ENCODE peak calls at places on chromosomes 2 and 18, in seven cellular contexts. One of them, this sample, is unnamed.

GRCh38 chr2:47072018-47072691 is 83.0 kb downstream of the STPG4 start:
- DNase-seq in HepG2: no peak
- DNase-seq in HCT116: no peak
- DNase-seq in K562: no peak
- DNase-seq in A549: no peak
- DNase-seq in IMR-90: peak
- DNase-seq in GM12878: no peak
- DNase-seq in this sample: no peak

GRCh38 chr2:28411956-28412609 is 19.4 kb downstream of the FOSL2 start:
- DNase-seq in HepG2: no peak
- DNase-seq in K562: no peak
- DNase-seq in GM12878: no peak
- DNase-seq in IMR-90: no peak
- DNase-seq in A549: no peak
- DNase-seq in HCT116: no peak
- DNase-seq in this sample: no peak

GRCh38 chr2:29747786-29748470 is 173.5 kb downstream of the ALK start:
- DNase-seq in K562: peak
- DNase-seq in IMR-90: peak
- DNase-seq in A549: peak
- DNase-seq in GM12878: no peak
- DNase-seq in HCT116: peak
- DNase-seq in HepG2: peak
- DNase-seq in this sample: no peak

GRCh38 chr2:71592181-71592711 is 138.9 kb downstream of the DYSF start:
- DNase-seq in A549: no peak
- DNase-seq in IMR-90: no peak
- DNase-seq in HCT116: no peak
- DNase-seq in HepG2: no peak
- DNase-seq in GM12878: no peak
- DNase-seq in K562: no peak
- DNase-seq in this sample: no peak

GRCh38 chr2:72859831-72860262 is 27.4 kb upstream of the SPR start:
- DNase-seq in HepG2: peak
- DNase-seq in A549: peak
- DNase-seq in IMR-90: peak
- DNase-seq in GM12878: no peak
- DNase-seq in K562: peak
- DNase-seq in HCT116: peak
- DNase-seq in this sample: peak

GRCh38 chr18:68662779-68663178 is 52.1 kb downstream of the TMX3 start:
- DNase-seq in A549: no peak
- DNase-seq in HCT116: no peak
- DNase-seq in HepG2: no peak
- DNase-seq in K562: no peak
- DNase-seq in GM12878: no peak
- DNase-seq in IMR-90: peak
- DNase-seq in this sample: no peak

GRCh38 chr2:172962824-172963223 is 112.8 kb upstream of the MAP3K20 start:
- DNase-seq in GM12878: no peak
- DNase-seq in HepG2: no peak
- DNase-seq in IMR-90: peak
- DNase-seq in HCT116: no peak
- DNase-seq in A549: no peak
- DNase-seq in K562: no peak
- DNase-seq in this sample: no peak

GRCh38 chr2:7838636-7839035 is 843.2 kb upstream of the ID2 start:
- DNase-seq in GM12878: no peak
- DNase-seq in K562: no peak
- DNase-seq in HCT116: no peak
- DNase-seq in IMR-90: peak
- DNase-seq in A549: no peak
- DNase-seq in HepG2: no peak
- DNase-seq in this sample: no peak

GRCh38 chr2:239912171-239912937 is 112.8 kb downstream of the NDUFA10 start:
- DNase-seq in IMR-90: no peak
- DNase-seq in HepG2: no peak
- DNase-seq in A549: no peak
- DNase-seq in K562: no peak
- DNase-seq in HCT116: no peak
- DNase-seq in GM12878: no peak
- DNase-seq in this sample: peak

GRCh38 chr2:95392730-95393455 is 9.6 kb upstream of the FAHD2A start:
- DNase-seq in GM12878: no peak
- DNase-seq in K562: no peak
- DNase-seq in HepG2: no peak
- DNase-seq in HCT116: no peak
- DNase-seq in IMR-90: no peak
- DNase-seq in A549: no peak
- DNase-seq in this sample: no peak

GRCh38 chr2:130728549-130729310 is at the start of gene GPR148:
- DNase-seq in IMR-90: no peak
- DNase-seq in A549: no peak
- DNase-seq in HCT116: no peak
- DNase-seq in K562: no peak
- DNase-seq in GM12878: no peak
- DNase-seq in HepG2: no peak
- DNase-seq in this sample: no peak

GRCh38 chr2:62817995-62818713 is 112.6 kb downstream of the EHBP1 start:
- DNase-seq in HCT116: no peak
- DNase-seq in IMR-90: peak
- DNase-seq in GM12878: no peak
- DNase-seq in HepG2: no peak
- DNase-seq in K562: no peak
- DNase-seq in A549: no peak
- DNase-seq in this sample: no peak

GRCh38 chr2:29165362-29166236 is 50.4 kb downstream of the CLIP4 start:
- DNase-seq in HepG2: peak
- DNase-seq in K562: peak
- DNase-seq in HCT116: no peak
- DNase-seq in GM12878: no peak
- DNase-seq in A549: no peak
- DNase-seq in IMR-90: peak
- DNase-seq in this sample: no peak

GRCh38 chr18:32461704-32462272 is 8.9 kb downstream of the GAREM1 start:
- DNase-seq in A549: no peak
- DNase-seq in HCT116: no peak
- DNase-seq in GM12878: no peak
- DNase-seq in K562: no peak
- DNase-seq in HepG2: no peak
- DNase-seq in IMR-90: peak
- DNase-seq in this sample: no peak

GRCh38 chr2:205716126-205716525 is 33.8 kb downstream of the NRP2 start:
- DNase-seq in HepG2: no peak
- DNase-seq in HCT116: peak
- DNase-seq in K562: peak
- DNase-seq in A549: peak
- DNase-seq in IMR-90: no peak
- DNase-seq in GM12878: no peak
- DNase-seq in this sample: no peak

GRCh38 chr2:214987261-214987660 is 151.2 kb downstream of the ABCA12 start:
- DNase-seq in A549: no peak
- DNase-seq in HCT116: no peak
- DNase-seq in GM12878: no peak
- DNase-seq in HepG2: no peak
- DNase-seq in IMR-90: no peak
- DNase-seq in K562: no peak
- DNase-seq in this sample: no peak

GRCh38 chr2:239297142-239298125 is 103.4 kb downstream of the HDAC4 start:
- DNase-seq in A549: no peak
- DNase-seq in K562: no peak
- DNase-seq in HCT116: no peak
- DNase-seq in IMR-90: no peak
- DNase-seq in HepG2: peak
- DNase-seq in GM12878: no peak
- DNase-seq in this sample: no peak

GRCh38 chr2:71941731-71942575 is 205.7 kb downstream of the CYP26B1 start:
- DNase-seq in K562: no peak
- DNase-seq in IMR-90: no peak
- DNase-seq in A549: no peak
- DNase-seq in HCT116: no peak
- DNase-seq in GM12878: no peak
- DNase-seq in HepG2: no peak
- DNase-seq in this sample: no peak

GRCh38 chr18:76986391-76986790 is 146.2 kb downstream of the MBP start:
- DNase-seq in GM12878: no peak
- DNase-seq in HCT116: no peak
- DNase-seq in A549: no peak
- DNase-seq in IMR-90: no peak
- DNase-seq in K562: no peak
- DNase-seq in HepG2: no peak
- DNase-seq in this sample: no peak

GRCh38 chr2:39607538-39608211 is 58.0 kb upstream of the TMEM178A start:
- DNase-seq in GM12878: no peak
- DNase-seq in A549: no peak
- DNase-seq in K562: no peak
- DNase-seq in HepG2: no peak
- DNase-seq in IMR-90: no peak
- DNase-seq in HCT116: no peak
- DNase-seq in this sample: no peak

GRCh38 chr2:133755515-133756311 is 187.4 kb upstream of the NCKAP5 start:
- DNase-seq in HCT116: no peak
- DNase-seq in IMR-90: peak
- DNase-seq in GM12878: no peak
- DNase-seq in HepG2: no peak
- DNase-seq in K562: no peak
- DNase-seq in A549: no peak
- DNase-seq in this sample: no peak
- TF ChIP-seq CEBPB in HCT116: no peak
- TF ChIP-seq CEBPB in IMR-90: peak
- TF ChIP-seq CEBPB in GM12878: no peak
- TF ChIP-seq CEBPB in HepG2: no peak
- TF ChIP-seq CEBPB in K562: no peak
- TF ChIP-seq CEBPB in A549: no peak
- TF ChIP-seq CEBPB in this sample: no peak

DNA sequence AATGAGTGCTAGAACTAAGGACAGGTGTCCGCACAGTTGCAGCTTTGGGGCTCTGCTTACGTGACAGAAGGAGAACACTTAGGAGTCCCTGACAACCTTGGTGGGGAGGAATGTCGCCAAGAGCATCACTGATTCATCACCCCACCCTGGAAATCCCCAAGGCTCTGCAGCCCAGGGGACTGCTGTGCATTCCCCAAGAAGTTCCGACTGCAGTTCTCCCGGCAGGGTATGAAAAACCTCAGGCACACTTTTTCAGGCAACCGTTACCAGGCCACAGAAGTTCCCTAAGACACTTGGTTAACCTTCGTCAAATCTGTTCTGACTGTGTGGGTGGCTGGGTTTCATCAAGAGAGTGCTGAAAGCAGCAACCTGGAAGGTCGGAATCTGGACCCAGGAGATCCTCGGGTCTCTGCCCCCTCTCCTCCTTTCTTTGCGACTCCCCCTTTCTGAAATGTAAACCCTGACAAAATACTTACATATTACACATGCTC is 192.1 kb upstream of the CXCR4 start:
- DNase-seq in HepG2: no peak
- DNase-seq in GM12878: peak
- DNase-seq in HCT116: no peak
- DNase-seq in A549: peak
- DNase-seq in K562: no peak
- DNase-seq in IMR-90: no peak
- DNase-seq in this sample: no peak
- TF ChIP-seq CEBPB in HepG2: no peak
- TF ChIP-seq CEBPB in GM12878: no peak
- TF ChIP-seq CEBPB in HCT116: no peak
- TF ChIP-seq CEBPB in A549: no peak
- TF ChIP-seq CEBPB in K562: no peak
- TF ChIP-seq CEBPB in IMR-90: no peak
- TF ChIP-seq CEBPB in this sample: no peak

GRCh38 chr2:88828397-88829137 is 137.1 kb downstream of the RPIA start:
- DNase-seq in HCT116: no peak
- DNase-seq in K562: no peak
- DNase-seq in A549: no peak
- DNase-seq in GM12878: no peak
- DNase-seq in HepG2: no peak
- DNase-seq in IMR-90: peak
- DNase-seq in this sample: no peak
- TF ChIP-seq CEBPB in HCT116: no peak
- TF ChIP-seq CEBPB in K562: no peak
- TF ChIP-seq CEBPB in A549: no peak
- TF ChIP-seq CEBPB in GM12878: no peak
- TF ChIP-seq CEBPB in HepG2: no peak
- TF ChIP-seq CEBPB in IMR-90: no peak
- TF ChIP-seq CEBPB in this sample: no peak

DNA sequence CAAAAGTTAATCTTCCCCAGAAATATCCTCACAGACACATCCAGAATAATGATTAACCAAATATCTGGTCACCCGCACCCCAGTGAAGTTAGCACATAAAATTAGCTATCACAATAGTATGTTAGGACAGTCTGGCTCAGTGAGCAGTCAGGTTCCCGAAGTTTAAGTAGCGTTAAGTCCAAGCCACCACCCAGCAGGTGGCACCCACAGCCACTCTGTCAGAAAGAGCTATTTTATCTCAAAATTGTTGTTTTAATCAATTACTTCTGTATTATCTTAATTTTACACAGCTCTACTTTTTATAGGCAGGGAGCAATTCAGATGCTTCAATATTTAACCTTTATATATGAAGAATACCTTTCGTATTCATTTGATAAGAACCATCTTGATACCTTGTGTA is 537.5 kb downstream of the MBD2 start:
- DNase-seq in GM12878: no peak
- DNase-seq in HCT116: no peak
- DNase-seq in IMR-90: no peak
- DNase-seq in HepG2: no peak
- DNase-seq in A549: no peak
- DNase-seq in K562: no peak
- DNase-seq in this sample: no peak
- TF ChIP-seq CEBPB in GM12878: no peak
- TF ChIP-seq CEBPB in HCT116: no peak
- TF ChIP-seq CEBPB in IMR-90: no peak
- TF ChIP-seq CEBPB in HepG2: no peak
- TF ChIP-seq CEBPB in A549: no peak
- TF ChIP-seq CEBPB in K562: no peak
- TF ChIP-seq CEBPB in this sample: no peak

This sample was measured in H1.